ENCODE peak calls at places on chromosomes 6 and 20, in five cellular contexts. Q is prostate gland, Y is endodermal cell, K is tibial artery, N is breast epithelium. H is an unnamed sample.

GRCh38 chr6:4788953-4789584 is 12.9 kb downstream of the CDYL start:
- DNase-seq in Q (no peak), Y (peak; percentile 78), K (no peak), N (no peak), H (no peak)

GRCh38 chr6:5462856-5463255 is 201.5 kb downstream of the FARS2 start:
- DNase-seq in Q (no peak), Y (no peak), K (no peak), N (no peak), H (no peak)

GRCh38 chr20:8722277-8722928 is 346.5 kb upstream of the PLCB4 start:
- DNase-seq in Q (peak; percentile 32), Y (peak; percentile 67), K (no peak), N (peak; percentile 27), H (no peak)

GRCh38 chr6:4727671-4728435 is 48.4 kb upstream of the CDYL start:
- DNase-seq in Q (no peak), Y (peak; percentile 68), K (no peak), N (no peak), H (no peak)

GRCh38 chr20:58436868-58437645 is 48.0 kb downstream of the VAPB start:
- DNase-seq in Q (no peak), Y (no peak), K (no peak), N (no peak), H (no peak)

GRCh38 chr6:4687989-4688947 is 87.9 kb upstream of the CDYL start:
- DNase-seq in Q (no peak), Y (no peak), K (no peak), N (no peak), H (peak; percentile 41)

GRCh38 chr6:17470953-17471335 is 77.5 kb downstream of the CAP2 start:
- DNase-seq in Q (peak; percentile 35), Y (no peak), K (no peak), N (no peak), H (no peak)

GRCh38 chr6:67880939-67881705 is 754.0 kb upstream of the ADGRB3 start:
- DNase-seq in Q (no peak), Y (no peak), K (no peak), N (no peak), H (no peak)

GRCh38 chr6:112879920-112880413 is 532.8 kb downstream of the RFPL4B start:
- DNase-seq in Q (peak; percentile 50), Y (peak; percentile 98), K (peak; percentile 63), N (no peak), H (no peak)

GRCh38 chr6:52317841-52318581 is 33.5 kb upstream of the MCM3 start:
- DNase-seq in Q (no peak), Y (no peak), K (no peak), N (no peak), H (peak; percentile 25)

GRCh38 chr20:10603971-10604864 is 69.6 kb downstream of the JAG1 start:
- DNase-seq in Q (peak; percentile 40), Y (no peak), K (peak; percentile 91), N (peak; percentile 60), H (peak; percentile 88)

GRCh38 chr20:10329387-10330005 is 104.5 kb downstream of the MKKS start:
- DNase-seq in Q (no peak), Y (no peak), K (no peak), N (no peak), H (no peak)

GRCh38 chr6:54473328-54473727 is 165.1 kb downstream of the TINAG start:
- DNase-seq in Q (no peak), Y (no peak), K (no peak), N (no peak), H (no peak)

GRCh38 chr6:43052842-43053544 is 658 bp downstream of the CUL7 start:
- DNase-seq in Q (no peak), Y (peak; percentile 77), K (no peak), N (peak; percentile 31), H (no peak)

GRCh38 chr6:7341989-7342742 is 29.2 kb upstream of the SSR1 start:
- DNase-seq in Q (no peak), Y (no peak), K (no peak), N (no peak), H (no peak)

GRCh38 chr20:2130668-2131067 is 29.0 kb downstream of the STK35 start:
- DNase-seq in Q (no peak), Y (peak; percentile 75), K (no peak), N (no peak), H (no peak)

GRCh38 chr6:167826230-167827061 is at the start of gene AFDN:
- DNase-seq in Q (peak; percentile 78), Y (peak; percentile 89), K (peak; percentile 83), N (peak; percentile 66), H (no peak)

GRCh38 chr6:33997265-33997664 is 148.6 kb downstream of the GRM4 start:
- DNase-seq in Q (no peak), Y (no peak), K (no peak), N (no peak), H (no peak)
- H3K27me3 ChIP-seq in Q (no peaks in the 10 kb centered on the region), Y (peaks cover 80% of the 10 kb centered on the region), K (peaks cover 39% of the 10 kb centered on the region), N (no peaks in the 10 kb centered on the region), H (peaks cover 14% of the 10 kb centered on the region)

DNA sequence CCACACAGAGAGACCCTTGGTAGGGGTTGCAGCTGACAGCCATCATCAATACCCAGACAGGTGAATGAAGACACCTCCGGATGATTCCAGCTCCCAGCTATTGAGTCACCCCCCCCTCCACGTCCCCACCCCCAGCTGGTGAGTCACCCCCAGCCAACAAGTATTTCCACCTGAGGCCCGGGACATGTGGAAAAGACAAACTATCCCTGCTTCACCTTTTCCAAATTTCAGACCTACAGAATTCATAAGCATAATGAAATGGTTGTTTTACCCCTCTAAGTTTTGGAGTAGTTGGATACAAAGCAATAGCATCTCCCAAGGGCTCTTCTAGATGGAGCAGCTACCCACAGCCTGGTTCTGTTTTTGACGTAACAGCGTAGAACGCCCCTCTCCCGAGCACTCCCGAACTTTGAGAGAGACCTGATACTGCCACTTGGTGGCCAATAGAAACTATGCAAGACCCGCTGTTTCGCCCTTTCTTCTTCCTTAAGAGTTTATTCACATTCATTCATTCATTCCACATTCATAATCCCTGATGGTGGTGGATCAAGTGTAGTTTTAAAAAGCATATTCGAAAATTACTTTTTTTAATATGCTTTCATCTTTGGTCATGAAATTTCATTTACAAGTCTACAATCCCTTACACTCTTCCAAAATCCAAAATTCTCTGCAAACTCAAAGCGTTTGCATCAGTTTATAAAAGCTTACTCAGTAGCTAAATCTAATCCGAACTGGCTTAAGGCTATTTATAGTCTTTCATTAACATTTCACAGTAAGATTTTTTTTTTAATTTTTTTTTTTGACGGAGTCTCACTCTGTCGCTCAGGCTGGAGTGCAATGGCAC is 15.1 kb upstream of the PPP1R16B start:
- DNase-seq in Q (no peak), Y (peak; percentile 82), K (no peak), N (no peak), H (no peak)
- TF ChIP-seq CTCF in Q (peak; percentile 45), Y (peak; percentile 82), K (peak; percentile 62), N (peak; percentile 28), H (peak; percentile 66)

GRCh38 chr6:1380625-1381396 is 8.6 kb upstream of the FOXF2 start:
- DNase-seq in Q (no peak), Y (no peak), K (no peak), N (no peak), H (no peak)

GRCh38 chr6:1382331-1382882 is 7.0 kb upstream of the FOXF2 start:
- DNase-seq in Q (no peak), Y (peak; percentile 76), K (no peak), N (no peak), H (no peak)

GRCh38 chr6:1382883-1383728 is 6.3 kb upstream of the FOXF2 start:
- DNase-seq in Q (no peak), Y (peak; percentile 87), K (no peak), N (no peak), H (no peak)

GRCh38 chr6:1379810-1380198 is 9.6 kb upstream of the FOXF2 start:
- DNase-seq in Q (no peak), Y (no peak), K (no peak), N (no peak), H (no peak)

DNA sequence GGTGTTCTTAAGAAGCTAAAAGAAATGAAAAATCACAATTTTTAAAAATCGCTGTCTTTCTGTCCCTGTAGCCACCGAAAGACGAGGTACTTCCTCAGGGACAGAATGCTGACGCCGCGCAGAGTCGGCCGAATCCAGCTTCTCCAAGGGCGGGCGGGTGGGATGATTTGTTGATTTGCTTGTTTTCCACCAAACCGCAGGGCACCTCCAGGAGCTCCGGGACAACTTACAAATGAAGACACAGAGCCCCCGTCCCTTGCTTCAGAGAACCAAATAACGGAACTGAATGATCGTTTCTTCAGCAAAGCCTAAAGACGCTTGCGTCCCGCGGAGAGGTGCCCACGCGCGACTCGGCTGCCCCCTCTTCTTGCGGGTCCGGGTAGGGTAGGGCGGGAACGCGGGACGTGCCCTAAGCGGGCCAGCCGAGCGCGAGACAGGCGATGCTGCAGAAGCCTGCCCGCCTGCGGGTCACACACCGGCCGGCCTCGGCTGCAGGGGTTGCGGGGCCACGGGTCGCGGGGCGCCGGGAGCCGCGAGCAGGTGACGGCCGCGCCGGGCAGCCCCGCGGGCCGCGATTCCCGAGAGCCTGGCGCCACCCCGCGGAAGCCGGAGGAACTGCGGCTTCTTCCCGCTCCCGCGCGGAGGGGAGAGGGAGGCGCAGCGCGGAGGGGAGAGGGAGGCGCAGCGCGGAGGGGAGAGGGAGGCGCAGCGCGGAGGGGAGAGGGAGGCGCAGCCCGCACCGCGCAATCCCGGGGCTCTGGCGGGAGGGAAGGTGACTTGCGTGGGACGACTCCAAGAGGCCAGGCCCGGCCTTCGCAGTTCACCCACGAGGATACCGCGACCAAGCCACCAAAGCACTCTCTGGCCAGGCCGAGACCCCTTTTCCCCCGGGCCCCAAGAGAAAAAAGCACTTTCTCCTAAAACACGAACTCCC is 7.7 kb upstream of the FOXF2 start:
- DNase-seq in Q (no peak), Y (peak; percentile 92), K (no peak), N (no peak), H (no peak)
- H3K27me3 ChIP-seq in Q (peaks cover 58% of the 10 kb centered on the region), Y (peaks cover 100% of the 10 kb centered on the region), K (peaks cover 100% of the 10 kb centered on the region), N (peaks cover 3% of the 10 kb centered on the region), H (peaks cover 14% of the 10 kb centered on the region)

DNA sequence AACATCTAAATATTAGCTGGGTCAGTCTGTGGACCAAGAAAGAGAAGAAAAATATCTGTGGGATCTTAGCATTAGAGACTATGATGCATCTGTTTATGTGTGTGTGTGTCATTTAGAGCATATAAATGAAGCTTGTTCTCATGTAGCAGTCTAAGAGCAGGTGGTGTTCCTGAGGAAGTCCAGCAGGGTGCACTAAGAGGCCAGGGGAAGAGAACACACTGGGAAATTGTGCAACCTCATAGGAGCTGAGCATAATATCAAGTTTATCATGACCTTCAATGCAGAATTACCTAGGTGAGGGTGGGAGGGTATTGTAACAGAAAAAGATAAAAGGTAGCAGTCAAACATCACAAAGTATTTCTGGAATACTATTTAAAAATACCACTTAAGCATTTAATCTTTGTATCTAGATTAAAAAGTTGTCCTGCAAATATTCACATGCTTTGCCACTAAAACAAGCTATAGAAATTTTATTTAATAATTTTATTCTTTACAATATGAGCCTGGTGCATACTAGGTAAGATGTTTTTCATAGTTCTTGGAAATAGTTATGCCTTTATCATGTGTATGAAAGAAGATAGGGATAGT is 80.5 kb downstream of the SMPDL3A start:
- DNase-seq in Q (peak; percentile 45), Y (peak; percentile 71), K (no peak), N (no peak), H (no peak)
- TF ChIP-seq CTCF in Q (peak; percentile 81), Y (peak; percentile 90), K (no peak), N (peak; percentile 29), H (peak; percentile 53)

GRCh38 chr20:63025534-63026331 is 19.0 kb upstream of the BHLHE23 start:
- DNase-seq in Q (no peak), Y (no peak), K (peak; percentile 57), N (peak; percentile 23), H (peak; percentile 12)

GRCh38 chr20:63024573-63025392 is 18.0 kb upstream of the BHLHE23 start:
- DNase-seq in Q (no peak), Y (no peak), K (peak; percentile 45), N (no peak), H (no peak)

GRCh38 chr20:63023071-63023835 is 16.5 kb upstream of the BHLHE23 start:
- DNase-seq in Q (no peak), Y (no peak), K (peak; percentile 46), N (no peak), H (no peak)

GRCh38 chr20:63022501-63022900 is 15.7 kb upstream of the BHLHE23 start:
- DNase-seq in Q (no peak), Y (no peak), K (peak; percentile 40), N (no peak), H (no peak)

GRCh38 chr20:63023836-63024571 is 17.2 kb upstream of the BHLHE23 start:
- DNase-seq in Q (no peak), Y (no peak), K (peak; percentile 59), N (no peak), H (no peak)
- H3K27me3 ChIP-seq in Q (peaks cover 35% of the 10 kb centered on the region), Y (peaks cover 8% of the 10 kb centered on the region), K (peaks cover 89% of the 10 kb centered on the region), N (peaks cover 3% of the 10 kb centered on the region), H (peaks cover 61% of the 10 kb centered on the region)

H was measured in BJ.